ENCODE peak calls at places on chromosome 19, in four cellular contexts. One of them, this sample, is unnamed.

GRCh38 chr19:28553005-28553404 is 659.9 kb downstream of the UQCRFS1 start:
- DNase-seq in tibial artery: no peak
- DNase-seq in tibial nerve: no peak
- DNase-seq in transverse colon: no peak
- DNase-seq in this sample: no peak

GRCh38 chr19:49244256-49244655 is 80.7 kb downstream of the SLC6A16 start:
- DNase-seq in tibial artery: no peak
- DNase-seq in tibial nerve: no peak
- DNase-seq in transverse colon: no peak
- DNase-seq in this sample: no peak

GRCh38 chr19:23769691-23770468 is 11.2 kb upstream of the ZNF681 start:
- DNase-seq in tibial nerve: no peak
- DNase-seq in tibial artery: no peak
- DNase-seq in transverse colon: no peak
- DNase-seq in this sample: no peak

GRCh38 chr19:7506385-7507328 is 9.2 kb upstream of the ZNF358 start:
- DNase-seq in tibial artery: peak; percentile 87
- DNase-seq in transverse colon: peak; percentile 94
- DNase-seq in tibial nerve: peak; percentile 82
- DNase-seq in this sample: peak; percentile 97

GRCh38 chr19:51784109-51784785 is 10.7 kb upstream of the FPR3 start:
- DNase-seq in tibial artery: no peak
- DNase-seq in tibial nerve: no peak
- DNase-seq in transverse colon: no peak
- DNase-seq in this sample: no peak

GRCh38 chr19:55640577-55641375 is at the start of gene ZNF580:
- DNase-seq in tibial artery: no peak
- DNase-seq in transverse colon: peak; percentile 68
- DNase-seq in tibial nerve: peak; percentile 25
- DNase-seq in this sample: peak; percentile 52

GRCh38 chr19:15869109-15869555 is 28.7 kb downstream of the CYP4F2 start:
- DNase-seq in transverse colon: peak; percentile 33
- DNase-seq in tibial artery: peak; percentile 24
- DNase-seq in tibial nerve: peak; percentile 36
- DNase-seq in this sample: peak; percentile 80

GRCh38 chr19:35375505-35376307 is 4.8 kb downstream of the GPR42 start:
- DNase-seq in tibial nerve: no peak
- DNase-seq in transverse colon: no peak
- DNase-seq in tibial artery: no peak
- DNase-seq in this sample: no peak

GRCh38 chr19:8487137-8487851 is 15.1 kb downstream of the PRAM1 start:
- DNase-seq in tibial artery: peak; percentile 49
- DNase-seq in tibial nerve: peak; percentile 32
- DNase-seq in transverse colon: peak; percentile 34
- DNase-seq in this sample: no peak

GRCh38 chr19:56740478-56740877 is 68.9 kb upstream of the ZNF835 start:
- DNase-seq in tibial nerve: no peak
- DNase-seq in tibial artery: no peak
- DNase-seq in transverse colon: no peak
- DNase-seq in this sample: no peak

GRCh38 chr19:2446390-2446789 is 10.4 kb downstream of the LMNB2 start:
- DNase-seq in tibial nerve: no peak
- DNase-seq in tibial artery: no peak
- DNase-seq in transverse colon: no peak
- DNase-seq in this sample: no peak

GRCh38 chr19:2952953-2953481 is 8.2 kb upstream of the ZNF77 start:
- DNase-seq in transverse colon: peak; percentile 82
- DNase-seq in tibial nerve: no peak
- DNase-seq in tibial artery: no peak
- DNase-seq in this sample: peak; percentile 97

GRCh38 chr19:12701596-12702282 is 5.3 kb upstream of the FBXW9 start:
- DNase-seq in transverse colon: no peak
- DNase-seq in tibial artery: no peak
- DNase-seq in tibial nerve: no peak
- DNase-seq in this sample: no peak

GRCh38 chr19:45691516-45692186 is at the start of gene SNRPD2:
- DNase-seq in transverse colon: peak; percentile 95
- DNase-seq in tibial artery: peak; percentile 94
- DNase-seq in tibial nerve: peak; percentile 93
- DNase-seq in this sample: peak; percentile 64

GRCh38 chr19:4454952-4455738 is 2.4 kb downstream of the UBXN6 start:
- DNase-seq in tibial artery: peak; percentile 48
- DNase-seq in tibial nerve: no peak
- DNase-seq in transverse colon: no peak
- DNase-seq in this sample: peak; percentile 52

GRCh38 chr19:6424939-6425731 is 524 bp upstream of the KHSRP start:
- DNase-seq in tibial nerve: peak; percentile 100
- DNase-seq in tibial artery: peak; percentile 100
- DNase-seq in transverse colon: peak; percentile 100
- DNase-seq in this sample: peak; percentile 100
- H3K4me3 ChIP-seq in tibial nerve: peak overlapping the region; percentile 70
- H3K4me3 ChIP-seq in tibial artery: peak overlapping the region; percentile 75
- H3K4me3 ChIP-seq in transverse colon: no peak overlapping the region
- H3K4me3 ChIP-seq in this sample: peak overlapping the region; percentile 14

GRCh38 chr19:30320916-30321315 is 51.3 kb upstream of the ZNF536 start:
- DNase-seq in tibial artery: no peak
- DNase-seq in transverse colon: no peak
- DNase-seq in tibial nerve: no peak
- DNase-seq in this sample: no peak
- TF ChIP-seq CTCF in tibial artery: no peak
- TF ChIP-seq CTCF in transverse colon: no peak
- TF ChIP-seq CTCF in tibial nerve: no peak
- TF ChIP-seq CTCF in this sample: no peak

DNA sequence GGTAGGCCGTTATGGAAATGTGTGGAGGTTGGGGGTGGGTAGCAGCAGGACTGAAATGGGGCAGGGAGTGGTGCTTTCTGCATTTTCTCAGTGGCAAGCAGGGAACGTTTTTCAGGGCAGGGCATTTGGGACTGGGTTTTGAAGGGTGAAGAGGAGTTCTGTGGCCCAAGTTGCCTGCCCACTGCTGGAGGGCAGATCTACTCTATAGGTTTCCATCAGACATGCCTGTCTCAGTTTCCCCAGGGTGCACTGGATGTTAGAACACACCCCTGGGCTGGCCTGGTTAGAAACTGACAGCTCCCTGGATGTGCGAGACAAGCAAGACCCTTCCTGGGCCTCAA is 870 bp upstream of the GRIN3B start:
- DNase-seq in tibial nerve: no peak
- DNase-seq in tibial artery: no peak
- DNase-seq in transverse colon: no peak
- DNase-seq in this sample: no peak
- H3K4me3 ChIP-seq in tibial nerve: no peak overlapping the region
- H3K4me3 ChIP-seq in tibial artery: no peak overlapping the region
- H3K4me3 ChIP-seq in transverse colon: no peak overlapping the region
- H3K4me3 ChIP-seq in this sample: no peak overlapping the region

GRCh38 chr19:1037553-1038115 is 2.3 kb upstream of the ABCA7 start:
- DNase-seq in tibial artery: no peak
- DNase-seq in transverse colon: peak; percentile 13
- DNase-seq in tibial nerve: no peak
- DNase-seq in this sample: no peak
- TF ChIP-seq CTCF in tibial artery: no peak
- TF ChIP-seq CTCF in transverse colon: no peak
- TF ChIP-seq CTCF in tibial nerve: no peak
- TF ChIP-seq CTCF in this sample: no peak

GRCh38 chr19:38684078-38684861 is 36.8 kb downstream of the ACTN4 start:
- DNase-seq in tibial nerve: no peak
- DNase-seq in tibial artery: peak; percentile 76
- DNase-seq in transverse colon: peak; percentile 87
- DNase-seq in this sample: peak; percentile 40
- H3K4me3 ChIP-seq in tibial nerve: no peak overlapping the region
- H3K4me3 ChIP-seq in tibial artery: no peak overlapping the region
- H3K4me3 ChIP-seq in transverse colon: no peak overlapping the region
- H3K4me3 ChIP-seq in this sample: peak overlapping the region; percentile 1

GRCh38 chr19:37172368-37173366 is at the start of gene ZNF585A:
- DNase-seq in transverse colon: peak; percentile 92
- DNase-seq in tibial nerve: peak; percentile 90
- DNase-seq in tibial artery: peak; percentile 95
- DNase-seq in this sample: peak; percentile 95
- TF ChIP-seq CTCF in transverse colon: peak; percentile 29
- TF ChIP-seq CTCF in tibial nerve: peak; percentile 17
- TF ChIP-seq CTCF in tibial artery: no peak
- TF ChIP-seq CTCF in this sample: no peak

GRCh38 chr19:10643968-10644290 is 10.2 kb upstream of the ILF3 start:
- DNase-seq in tibial nerve: no peak
- DNase-seq in tibial artery: no peak
- DNase-seq in transverse colon: no peak
- DNase-seq in this sample: no peak

GRCh38 chr19:10644351-10645007 is 9.7 kb upstream of the ILF3 start:
- DNase-seq in tibial nerve: peak; percentile 82
- DNase-seq in transverse colon: peak; percentile 90
- DNase-seq in tibial artery: peak; percentile 82
- DNase-seq in this sample: no peak

GRCh38 chr19:10651821-10652220 is 2.3 kb upstream of the ILF3 start:
- DNase-seq in tibial artery: no peak
- DNase-seq in tibial nerve: no peak
- DNase-seq in transverse colon: no peak
- DNase-seq in this sample: no peak

GRCh38 chr19:10646781-10647180 is 7.4 kb upstream of the ILF3 start:
- DNase-seq in tibial artery: no peak
- DNase-seq in transverse colon: no peak
- DNase-seq in tibial nerve: no peak
- DNase-seq in this sample: no peak

GRCh38 chr19:10648360-10648759 is 5.8 kb upstream of the ILF3 start:
- DNase-seq in transverse colon: no peak
- DNase-seq in tibial artery: no peak
- DNase-seq in tibial nerve: no peak
- DNase-seq in this sample: no peak
- H3K4me3 ChIP-seq in transverse colon: no peak overlapping the region
- H3K4me3 ChIP-seq in tibial artery: no peak overlapping the region
- H3K4me3 ChIP-seq in tibial nerve: no peak overlapping the region
- H3K4me3 ChIP-seq in this sample: no peak overlapping the region

GRCh38 chr19:19515764-19516519 is at the start of gene NDUFA13:
- DNase-seq in transverse colon: peak; percentile 95
- DNase-seq in tibial artery: peak; percentile 93
- DNase-seq in tibial nerve: peak; percentile 97
- DNase-seq in this sample: peak; percentile 74
- TF ChIP-seq CTCF in transverse colon: peak; percentile 46
- TF ChIP-seq CTCF in tibial artery: peak; percentile 5
- TF ChIP-seq CTCF in tibial nerve: no peak
- TF ChIP-seq CTCF in this sample: no peak

This sample was measured in LNCaP clone FGC.